ENCODE peak calls at places on chromosomes 12 and 14, in four cellular contexts. One of them, this sample, is unnamed.

GRCh38 chr14:68884031-68885030 is 91.5 kb upstream of the ZFP36L1 start:
- DNase-seq in fibroblast of mammary gland: peak
- DNase-seq in AG10803: peak
- DNase-seq in stimulated activated CD4-positive, alpha-beta T cell treated with anti-CD3 and anti-CD28 coated beads, TNF-alpha, amount 100 ng/mL, for 24 hours: no peak
- DNase-seq in this sample: peak

GRCh38 chr14:24065408-24065807 is 6.0 kb upstream of the CPNE6 start:
- DNase-seq in fibroblast of mammary gland: no peak
- DNase-seq in AG10803: no peak
- DNase-seq in stimulated activated CD4-positive, alpha-beta T cell treated with anti-CD3 and anti-CD28 coated beads, TNF-alpha, amount 100 ng/mL, for 24 hours: no peak
- DNase-seq in this sample: no peak

GRCh38 chr14:51869426-51870113 is 9.2 kb downstream of the GNG2 start:
- DNase-seq in fibroblast of mammary gland: no peak
- DNase-seq in AG10803: no peak
- DNase-seq in stimulated activated CD4-positive, alpha-beta T cell treated with anti-CD3 and anti-CD28 coated beads, TNF-alpha, amount 100 ng/mL, for 24 hours: no peak
- DNase-seq in this sample: no peak

GRCh38 chr14:64417042-64417770 is 29.1 kb downstream of the MTHFD1 start:
- DNase-seq in fibroblast of mammary gland: peak
- DNase-seq in AG10803: no peak
- DNase-seq in stimulated activated CD4-positive, alpha-beta T cell treated with anti-CD3 and anti-CD28 coated beads, TNF-alpha, amount 100 ng/mL, for 24 hours: no peak
- DNase-seq in this sample: no peak

GRCh38 chr14:99938376-99938775 is 126.8 kb upstream of the EVL start:
- DNase-seq in fibroblast of mammary gland: no peak
- DNase-seq in AG10803: no peak
- DNase-seq in stimulated activated CD4-positive, alpha-beta T cell treated with anti-CD3 and anti-CD28 coated beads, TNF-alpha, amount 100 ng/mL, for 24 hours: no peak
- DNase-seq in this sample: no peak

GRCh38 chr12:15880721-15881120 is 1.5 kb upstream of the STRAP start:
- DNase-seq in fibroblast of mammary gland: no peak
- DNase-seq in AG10803: no peak
- DNase-seq in stimulated activated CD4-positive, alpha-beta T cell treated with anti-CD3 and anti-CD28 coated beads, TNF-alpha, amount 100 ng/mL, for 24 hours: no peak
- DNase-seq in this sample: no peak

GRCh38 chr12:130391186-130391585 is 53.5 kb downstream of the PIWIL1 start:
- DNase-seq in fibroblast of mammary gland: no peak
- DNase-seq in AG10803: no peak
- DNase-seq in stimulated activated CD4-positive, alpha-beta T cell treated with anti-CD3 and anti-CD28 coated beads, TNF-alpha, amount 100 ng/mL, for 24 hours: no peak
- DNase-seq in this sample: no peak

GRCh38 chr12:26971963-26972362 is 33.7 kb downstream of the FGFR1OP2 start:
- DNase-seq in fibroblast of mammary gland: no peak
- DNase-seq in AG10803: no peak
- DNase-seq in stimulated activated CD4-positive, alpha-beta T cell treated with anti-CD3 and anti-CD28 coated beads, TNF-alpha, amount 100 ng/mL, for 24 hours: peak
- DNase-seq in this sample: no peak

GRCh38 chr14:26687438-26687837 is 89.6 kb upstream of the NOVA1 start:
- DNase-seq in fibroblast of mammary gland: no peak
- DNase-seq in AG10803: no peak
- DNase-seq in stimulated activated CD4-positive, alpha-beta T cell treated with anti-CD3 and anti-CD28 coated beads, TNF-alpha, amount 100 ng/mL, for 24 hours: no peak
- DNase-seq in this sample: no peak

GRCh38 chr12:41605528-41606295 is 417.6 kb downstream of the PDZRN4 start:
- DNase-seq in fibroblast of mammary gland: no peak
- DNase-seq in AG10803: no peak
- DNase-seq in stimulated activated CD4-positive, alpha-beta T cell treated with anti-CD3 and anti-CD28 coated beads, TNF-alpha, amount 100 ng/mL, for 24 hours: no peak
- DNase-seq in this sample: no peak

GRCh38 chr14:22791302-22791701 is 23.9 kb downstream of the SLC7A7 start:
- DNase-seq in fibroblast of mammary gland: peak
- DNase-seq in AG10803: peak
- DNase-seq in stimulated activated CD4-positive, alpha-beta T cell treated with anti-CD3 and anti-CD28 coated beads, TNF-alpha, amount 100 ng/mL, for 24 hours: no peak
- DNase-seq in this sample: no peak

GRCh38 chr12:13889913-13890312 is 91.5 kb downstream of the GRIN2B start:
- DNase-seq in fibroblast of mammary gland: no peak
- DNase-seq in AG10803: no peak
- DNase-seq in stimulated activated CD4-positive, alpha-beta T cell treated with anti-CD3 and anti-CD28 coated beads, TNF-alpha, amount 100 ng/mL, for 24 hours: no peak
- DNase-seq in this sample: no peak

GRCh38 chr14:30681752-30682355 is 59.7 kb downstream of the SCFD1 start:
- DNase-seq in fibroblast of mammary gland: peak
- DNase-seq in AG10803: no peak
- DNase-seq in stimulated activated CD4-positive, alpha-beta T cell treated with anti-CD3 and anti-CD28 coated beads, TNF-alpha, amount 100 ng/mL, for 24 hours: no peak
- DNase-seq in this sample: no peak

GRCh38 chr14:100165376-100165775 is 5.9 kb upstream of the DEGS2 start:
- DNase-seq in fibroblast of mammary gland: no peak
- DNase-seq in AG10803: no peak
- DNase-seq in stimulated activated CD4-positive, alpha-beta T cell treated with anti-CD3 and anti-CD28 coated beads, TNF-alpha, amount 100 ng/mL, for 24 hours: no peak
- DNase-seq in this sample: peak

GRCh38 chr14:94383777-94384176 is 4.6 kb downstream of the SERPINA1 start:
- DNase-seq in fibroblast of mammary gland: no peak
- DNase-seq in AG10803: no peak
- DNase-seq in stimulated activated CD4-positive, alpha-beta T cell treated with anti-CD3 and anti-CD28 coated beads, TNF-alpha, amount 100 ng/mL, for 24 hours: no peak
- DNase-seq in this sample: no peak

GRCh38 chr12:104132351-104132956 is 5.6 kb downstream of the NFYB start:
- DNase-seq in fibroblast of mammary gland: no peak
- DNase-seq in AG10803: no peak
- DNase-seq in stimulated activated CD4-positive, alpha-beta T cell treated with anti-CD3 and anti-CD28 coated beads, TNF-alpha, amount 100 ng/mL, for 24 hours: no peak
- DNase-seq in this sample: no peak

GRCh38 chr12:9694220-9694619 is 24.7 kb downstream of the CLEC2D start:
- DNase-seq in fibroblast of mammary gland: no peak
- DNase-seq in AG10803: no peak
- DNase-seq in stimulated activated CD4-positive, alpha-beta T cell treated with anti-CD3 and anti-CD28 coated beads, TNF-alpha, amount 100 ng/mL, for 24 hours: no peak
- DNase-seq in this sample: no peak

GRCh38 chr12:3222935-3223334 is 145.8 kb downstream of the TSPAN9 start:
- DNase-seq in fibroblast of mammary gland: no peak
- DNase-seq in AG10803: no peak
- DNase-seq in stimulated activated CD4-positive, alpha-beta T cell treated with anti-CD3 and anti-CD28 coated beads, TNF-alpha, amount 100 ng/mL, for 24 hours: no peak
- DNase-seq in this sample: no peak

This sample was measured in left colon.